ENCODE peak calls at places on chromosome 19, in six cellular contexts. F is IMR-90, D is neuronal stem cell, V is H1, P is H9, U is mesenchymal stem cell. J is an unnamed sample.

GRCh38 chr19:49157445-49158224 is at the start of gene TRPM4:
- DNase-seq in F (peak; percentile 61), D (peak; percentile 83), V (peak; percentile 54), P (peak; percentile 92), U (peak; percentile 83), J (peak; percentile 94)

GRCh38 chr19:46287585-46287984 is 9.3 kb upstream of the HIF3A start:
- DNase-seq in F (no peak), D (no peak), V (no peak), P (no peak), U (peak; percentile 55), J (no peak)

GRCh38 chr19:18898081-18898532 is 2.1 kb upstream of the CERS1 start:
- DNase-seq in F (no peak), D (no peak), V (no peak), P (no peak), U (no peak), J (no peak)

GRCh38 chr19:34733266-34733825 is 697 bp upstream of the ZNF181 start:
- DNase-seq in F (no peak), D (no peak), V (peak; percentile 17), P (peak; percentile 72), U (no peak), J (peak; percentile 78)

GRCh38 chr19:48619692-48620565 is 623 bp downstream of the SPHK2 start:
- DNase-seq in F (no peak), D (no peak), V (no peak), P (peak; percentile 30), U (peak; percentile 82), J (no peak)

GRCh38 chr19:49581007-49581508 is at the start of gene PRRG2:
- DNase-seq in F (no peak), D (no peak), V (no peak), P (peak; percentile 47), U (no peak), J (peak; percentile 49)

GRCh38 chr19:41735071-41735623 is 20.2 kb upstream of the CEACAM6 start:
- DNase-seq in F (no peak), D (no peak), V (no peak), P (no peak), U (no peak), J (no peak)

GRCh38 chr19:50051964-50052363 is 26.2 kb downstream of the ZNF473 start:
- DNase-seq in F (no peak), D (no peak), V (no peak), P (no peak), U (no peak), J (no peak)

GRCh38 chr19:42193706-42194105 is 23.8 kb downstream of the DEDD2 start:
- DNase-seq in F (peak; percentile 41), D (no peak), V (no peak), P (no peak), U (no peak), J (no peak)

GRCh38 chr19:42069619-42070293 is at the start of gene GRIK5:
- DNase-seq in F (no peak), D (no peak), V (no peak), P (peak; percentile 56), U (no peak), J (peak; percentile 60)

GRCh38 chr19:20413705-20414104 is 151.9 kb downstream of the ZNF737 start:
- DNase-seq in F (no peak), D (no peak), V (no peak), P (no peak), U (no peak), J (no peak)

GRCh38 chr19:41230067-41230857 is 11.2 kb downstream of the AXL start:
- DNase-seq in F (no peak), D (no peak), V (no peak), P (no peak), U (peak; percentile 16), J (no peak)

GRCh38 chr19:19342086-19343015 is 21.7 kb downstream of the MAU2 start:
- DNase-seq in F (peak; percentile 46), D (peak; percentile 60), V (peak; percentile 71), P (peak; percentile 92), U (peak; percentile 62), J (peak; percentile 84)

GRCh38 chr19:44985445-44985844 is 15.8 kb upstream of the RELB start:
- DNase-seq in F (no peak), D (no peak), V (no peak), P (no peak), U (no peak), J (no peak)

GRCh38 chr19:56769650-56770049 is 70.9 kb downstream of the PEG3 start:
- DNase-seq in F (no peak), D (no peak), V (no peak), P (no peak), U (no peak), J (no peak)

GRCh38 chr19:4539697-4540581 is at the start of gene LRG1:
- DNase-seq in F (no peak), D (no peak), V (no peak), P (no peak), U (no peak), J (peak; percentile 25)

GRCh38 chr19:29524201-29524911 is 1.4 kb upstream of the VSTM2B start:
- DNase-seq in F (no peak), D (peak; percentile 37), V (no peak), P (peak; percentile 64), U (no peak), J (peak; percentile 60)

GRCh38 chr19:42086188-42086736 is 10.3 kb downstream of the ZNF574 start:
- DNase-seq in F (no peak), D (no peak), V (no peak), P (no peak), U (no peak), J (no peak)

GRCh38 chr19:15107056-15108010 is at the start of gene SYDE1:
- DNase-seq in F (peak; percentile 55), D (peak; percentile 71), V (no peak), P (peak; percentile 81), U (peak; percentile 53), J (peak; percentile 88)

GRCh38 chr19:44845286-44845611 is 848 bp upstream of the NECTIN2 start:
- DNase-seq in F (no peak), D (no peak), V (no peak), P (no peak), U (no peak), J (no peak)

GRCh38 chr19:58558066-58558622 is at the start of gene UBE2M:
- DNase-seq in F (no peak), D (no peak), V (no peak), P (peak; percentile 66), U (peak; percentile 67), J (peak; percentile 62)

GRCh38 chr19:40599331-40600085 is 1.7 kb upstream of the LTBP4 start:
- DNase-seq in F (no peak), D (no peak), V (no peak), P (peak; percentile 48), U (no peak), J (no peak)

GRCh38 chr19:8616861-8617260 is 6.3 kb upstream of the ADAMTS10 start:
- DNase-seq in F (no peak), D (no peak), V (no peak), P (no peak), U (no peak), J (no peak)

GRCh38 chr19:43499042-43499441 is 5.5 kb downstream of the PHLDB3 start:
- DNase-seq in F (no peak), D (no peak), V (no peak), P (no peak), U (no peak), J (no peak)

GRCh38 chr19:43495082-43495481 is 9.5 kb downstream of the PHLDB3 start:
- DNase-seq in F (no peak), D (no peak), V (no peak), P (no peak), U (no peak), J (no peak)

GRCh38 chr19:43498233-43498830 is 6.2 kb downstream of the PHLDB3 start:
- DNase-seq in F (no peak), D (no peak), V (no peak), P (no peak), U (no peak), J (no peak)

GRCh38 chr19:43501661-43502418 is 2.7 kb downstream of the PHLDB3 start:
- DNase-seq in F (no peak), D (peak; percentile 54), V (peak; percentile 43), P (peak; percentile 86), U (no peak), J (peak; percentile 73)

DNA sequence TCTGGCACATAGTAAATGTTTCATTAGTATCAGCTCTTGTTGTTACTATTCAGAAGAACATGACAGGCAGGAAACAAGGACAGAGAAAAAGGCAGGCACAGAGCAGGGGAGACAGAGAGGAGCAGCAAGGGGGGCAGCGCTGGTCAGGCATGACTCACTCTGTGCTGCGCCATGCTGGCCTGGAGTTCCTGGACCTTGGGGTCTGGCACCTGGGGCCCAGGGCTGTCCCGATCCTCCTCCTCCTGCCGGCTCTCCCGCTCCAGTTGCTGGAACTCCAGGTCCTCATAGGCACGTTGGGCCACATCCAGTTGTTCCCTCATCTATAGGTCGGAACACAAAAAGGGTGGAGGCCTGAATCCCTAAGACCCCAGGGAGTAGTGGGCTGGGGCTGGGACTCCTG is 7.6 kb downstream of the PHLDB3 start:
- DNase-seq in F (no peak), D (no peak), V (no peak), P (no peak), U (no peak), J (no peak)
- H2BK15ac ChIP-seq in F (no peak overlapping the region), D (no peak overlapping the region), V (no peak overlapping the region), P (no peak overlapping the region), U (no peak overlapping the region), J (no peak overlapping the region)

GRCh38 chr19:36140289-36141038 is 598 bp downstream of the CAPNS1 start:
- DNase-seq in F (peak; percentile 52), D (peak; percentile 36), V (no peak), P (peak; percentile 83), U (peak; percentile 59), J (peak; percentile 88)

GRCh38 chr19:36141039-36141914 is 1.4 kb downstream of the CAPNS1 start:
- DNase-seq in F (peak; percentile 76), D (peak; percentile 79), V (peak; percentile 90), P (peak; percentile 98), U (peak; percentile 86), J (peak; percentile 98)

GRCh38 chr19:36139120-36139472 is 770 bp upstream of the CAPNS1 start:
- DNase-seq in F (no peak), D (no peak), V (no peak), P (no peak), U (no peak), J (no peak)

GRCh38 chr19:36142046-36142445 is 2.2 kb downstream of the CAPNS1 start:
- DNase-seq in F (no peak), D (no peak), V (no peak), P (no peak), U (no peak), J (no peak)

GRCh38 chr19:36139473-36140288 is at the start of gene CAPNS1:
- DNase-seq in F (peak; percentile 93), D (peak; percentile 97), V (peak; percentile 91), P (peak; percentile 98), U (peak; percentile 95), J (peak; percentile 98)
- H3K23ac ChIP-seq in F (peak within 1 kb of the TSS; percentile 96), D (peak within 1 kb of the TSS; percentile 86), V (no peak within 1 kb of the TSS), P (no peak within 1 kb of the TSS), U (peak within 1 kb of the TSS; percentile 14), J (peak within 1 kb of the TSS; percentile 15)

DNA sequence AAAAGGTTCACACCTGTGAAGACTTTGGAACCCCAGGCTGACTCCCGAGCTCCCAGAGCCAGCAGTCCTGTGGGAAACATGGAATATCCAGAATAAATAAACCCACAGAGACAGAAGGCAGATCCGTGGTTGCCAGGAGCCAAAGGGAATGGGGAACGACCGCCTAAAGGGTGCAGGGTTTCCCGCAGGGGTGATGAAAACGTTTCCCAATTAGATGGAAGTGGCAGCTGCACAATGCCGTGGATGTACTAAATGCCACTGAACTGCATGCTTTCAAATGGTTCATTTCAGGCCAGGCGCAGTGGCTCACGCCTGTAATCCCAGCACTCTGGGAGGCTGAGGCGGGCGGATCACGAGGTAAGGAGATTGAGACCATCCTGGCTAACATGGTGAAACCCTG is 23.4 kb upstream of the DPRX start:
- DNase-seq in F (no peak), D (no peak), V (no peak), P (no peak), U (no peak), J (no peak)
- H2BK120ac ChIP-seq in F (no peak overlapping the region), D (no peak overlapping the region), V (peak overlapping the region; percentile 10), P (no peak overlapping the region), U (no peak overlapping the region), J (no peak overlapping the region)

GRCh38 chr19:31387662-31388175 is 38.5 kb upstream of the TSHZ3 start:
- DNase-seq in F (no peak), D (peak; percentile 90), V (no peak), P (no peak), U (no peak), J (no peak)
- H2BK15ac ChIP-seq in F (no peak overlapping the region), D (no peak overlapping the region), V (peak overlapping the region; percentile 20), P (no peak overlapping the region), U (no peak overlapping the region), J (no peak overlapping the region)